ENCODE peak calls at places on chromosome 22, in six cellular contexts. One of them, this sample, is unnamed.

GRCh38 chr22:38959574-38959973 is 2.2 kb downstream of the APOBEC3A start:
- DNase-seq in endothelial cell: no peak
- DNase-seq in breast epithelium: no peak
- DNase-seq in stimulated activated CD8-positive, alpha-beta memory T cell treated with anti-CD3 and anti-CD28 coated beads, Interleukin-4, amount 100 ng/mL, for 4 hours: no peak
- DNase-seq in midbrain: no peak
- DNase-seq in NCI-H1417: no peak
- DNase-seq in this sample: no peak

GRCh38 chr22:22387386-22387736 is 121.2 kb downstream of the ZNF280B start:
- DNase-seq in NCI-H1417: no peak
- DNase-seq in endothelial cell: no peak
- DNase-seq in stimulated activated CD8-positive, alpha-beta memory T cell treated with anti-CD3 and anti-CD28 coated beads, Interleukin-4, amount 100 ng/mL, for 4 hours: no peak
- DNase-seq in midbrain: no peak
- DNase-seq in breast epithelium: no peak
- DNase-seq in this sample: no peak

GRCh38 chr22:45478108-45478771 is 24.4 kb upstream of the FBLN1 start:
- DNase-seq in stimulated activated CD8-positive, alpha-beta memory T cell treated with anti-CD3 and anti-CD28 coated beads, Interleukin-4, amount 100 ng/mL, for 4 hours: no peak
- DNase-seq in midbrain: no peak
- DNase-seq in NCI-H1417: no peak
- DNase-seq in endothelial cell: no peak
- DNase-seq in breast epithelium: no peak
- DNase-seq in this sample: no peak

GRCh38 chr22:22558071-22558971 is 744 bp downstream of the PRAME start:
- DNase-seq in breast epithelium: no peak
- DNase-seq in stimulated activated CD8-positive, alpha-beta memory T cell treated with anti-CD3 and anti-CD28 coated beads, Interleukin-4, amount 100 ng/mL, for 4 hours: no peak
- DNase-seq in endothelial cell: no peak
- DNase-seq in NCI-H1417: no peak
- DNase-seq in midbrain: no peak
- DNase-seq in this sample: no peak

GRCh38 chr22:29821790-29822130 is 16.3 kb downstream of the ASCC2 start:
- DNase-seq in midbrain: no peak
- DNase-seq in breast epithelium: no peak
- DNase-seq in endothelial cell: no peak
- DNase-seq in NCI-H1417: no peak
- DNase-seq in stimulated activated CD8-positive, alpha-beta memory T cell treated with anti-CD3 and anti-CD28 coated beads, Interleukin-4, amount 100 ng/mL, for 4 hours: no peak
- DNase-seq in this sample: no peak

GRCh38 chr22:27349456-27349855 is 452.1 kb downstream of the MN1 start:
- DNase-seq in NCI-H1417: no peak
- DNase-seq in midbrain: no peak
- DNase-seq in breast epithelium: no peak
- DNase-seq in endothelial cell: no peak
- DNase-seq in stimulated activated CD8-positive, alpha-beta memory T cell treated with anti-CD3 and anti-CD28 coated beads, Interleukin-4, amount 100 ng/mL, for 4 hours: no peak
- DNase-seq in this sample: no peak

GRCh38 chr22:31826443-31826842 is 72.6 kb downstream of the DEPDC5 start:
- DNase-seq in stimulated activated CD8-positive, alpha-beta memory T cell treated with anti-CD3 and anti-CD28 coated beads, Interleukin-4, amount 100 ng/mL, for 4 hours: no peak
- DNase-seq in NCI-H1417: no peak
- DNase-seq in breast epithelium: no peak
- DNase-seq in midbrain: peak
- DNase-seq in endothelial cell: no peak
- DNase-seq in this sample: no peak

GRCh38 chr22:29259253-29259899 is 8.4 kb downstream of the RHBDD3 start:
- DNase-seq in midbrain: no peak
- DNase-seq in breast epithelium: no peak
- DNase-seq in NCI-H1417: no peak
- DNase-seq in endothelial cell: no peak
- DNase-seq in stimulated activated CD8-positive, alpha-beta memory T cell treated with anti-CD3 and anti-CD28 coated beads, Interleukin-4, amount 100 ng/mL, for 4 hours: no peak
- DNase-seq in this sample: no peak

GRCh38 chr22:17774206-17774927 is at the start of gene BID:
- DNase-seq in midbrain: no peak
- DNase-seq in endothelial cell: no peak
- DNase-seq in stimulated activated CD8-positive, alpha-beta memory T cell treated with anti-CD3 and anti-CD28 coated beads, Interleukin-4, amount 100 ng/mL, for 4 hours: no peak
- DNase-seq in NCI-H1417: no peak
- DNase-seq in breast epithelium: no peak
- DNase-seq in this sample: no peak

GRCh38 chr22:30843245-30843644 is 125.3 kb downstream of the MORC2 start:
- DNase-seq in NCI-H1417: no peak
- DNase-seq in breast epithelium: no peak
- DNase-seq in endothelial cell: no peak
- DNase-seq in midbrain: no peak
- DNase-seq in stimulated activated CD8-positive, alpha-beta memory T cell treated with anti-CD3 and anti-CD28 coated beads, Interleukin-4, amount 100 ng/mL, for 4 hours: no peak
- DNase-seq in this sample: no peak

GRCh38 chr22:39519681-39520053 is 695 bp upstream of the ATF4 start:
- DNase-seq in stimulated activated CD8-positive, alpha-beta memory T cell treated with anti-CD3 and anti-CD28 coated beads, Interleukin-4, amount 100 ng/mL, for 4 hours: no peak
- DNase-seq in NCI-H1417: no peak
- DNase-seq in endothelial cell: no peak
- DNase-seq in breast epithelium: no peak
- DNase-seq in midbrain: peak
- DNase-seq in this sample: peak

GRCh38 chr22:43731986-43732385 is 80.1 kb downstream of the EFCAB6 start:
- DNase-seq in NCI-H1417: no peak
- DNase-seq in breast epithelium: no peak
- DNase-seq in stimulated activated CD8-positive, alpha-beta memory T cell treated with anti-CD3 and anti-CD28 coated beads, Interleukin-4, amount 100 ng/mL, for 4 hours: no peak
- DNase-seq in endothelial cell: no peak
- DNase-seq in midbrain: no peak
- DNase-seq in this sample: no peak

GRCh38 chr22:49971232-49972162 is 10.9 kb downstream of the PIM3 start:
- DNase-seq in endothelial cell: peak
- DNase-seq in stimulated activated CD8-positive, alpha-beta memory T cell treated with anti-CD3 and anti-CD28 coated beads, Interleukin-4, amount 100 ng/mL, for 4 hours: peak
- DNase-seq in breast epithelium: peak
- DNase-seq in NCI-H1417: no peak
- DNase-seq in midbrain: peak
- DNase-seq in this sample: no peak

GRCh38 chr22:32499666-32500065 is 25.1 kb downstream of the FBXO7 start:
- DNase-seq in breast epithelium: no peak
- DNase-seq in midbrain: no peak
- DNase-seq in stimulated activated CD8-positive, alpha-beta memory T cell treated with anti-CD3 and anti-CD28 coated beads, Interleukin-4, amount 100 ng/mL, for 4 hours: no peak
- DNase-seq in endothelial cell: no peak
- DNase-seq in NCI-H1417: no peak
- DNase-seq in this sample: no peak

GRCh38 chr22:35154937-35155387 is 89.0 kb downstream of the ISX start:
- DNase-seq in stimulated activated CD8-positive, alpha-beta memory T cell treated with anti-CD3 and anti-CD28 coated beads, Interleukin-4, amount 100 ng/mL, for 4 hours: no peak
- DNase-seq in endothelial cell: peak
- DNase-seq in NCI-H1417: peak
- DNase-seq in breast epithelium: peak
- DNase-seq in midbrain: peak
- DNase-seq in this sample: no peak

GRCh38 chr22:38657248-38657909 is 941 bp downstream of the CBY1 start:
- DNase-seq in stimulated activated CD8-positive, alpha-beta memory T cell treated with anti-CD3 and anti-CD28 coated beads, Interleukin-4, amount 100 ng/mL, for 4 hours: no peak
- DNase-seq in endothelial cell: peak
- DNase-seq in midbrain: no peak
- DNase-seq in NCI-H1417: no peak
- DNase-seq in breast epithelium: no peak
- DNase-seq in this sample: no peak

GRCh38 chr22:23565288-23565941 is 14.7 kb downstream of the IGLL1 start:
- DNase-seq in NCI-H1417: no peak
- DNase-seq in endothelial cell: no peak
- DNase-seq in midbrain: no peak
- DNase-seq in breast epithelium: no peak
- DNase-seq in stimulated activated CD8-positive, alpha-beta memory T cell treated with anti-CD3 and anti-CD28 coated beads, Interleukin-4, amount 100 ng/mL, for 4 hours: no peak
- DNase-seq in this sample: no peak

GRCh38 chr22:50150161-50151129 is 20.1 kb upstream of the PANX2 start:
- DNase-seq in NCI-H1417: no peak
- DNase-seq in breast epithelium: no peak
- DNase-seq in midbrain: no peak
- DNase-seq in stimulated activated CD8-positive, alpha-beta memory T cell treated with anti-CD3 and anti-CD28 coated beads, Interleukin-4, amount 100 ng/mL, for 4 hours: no peak
- DNase-seq in endothelial cell: no peak
- DNase-seq in this sample: no peak

GRCh38 chr22:44194569-44194968 is 13.8 kb downstream of the PARVG start:
- DNase-seq in midbrain: no peak
- DNase-seq in NCI-H1417: no peak
- DNase-seq in breast epithelium: no peak
- DNase-seq in stimulated activated CD8-positive, alpha-beta memory T cell treated with anti-CD3 and anti-CD28 coated beads, Interleukin-4, amount 100 ng/mL, for 4 hours: no peak
- DNase-seq in endothelial cell: no peak
- DNase-seq in this sample: no peak

GRCh38 chr22:33785283-33785991 is 134.8 kb downstream of the LARGE1 start:
- DNase-seq in breast epithelium: no peak
- DNase-seq in NCI-H1417: no peak
- DNase-seq in stimulated activated CD8-positive, alpha-beta memory T cell treated with anti-CD3 and anti-CD28 coated beads, Interleukin-4, amount 100 ng/mL, for 4 hours: no peak
- DNase-seq in endothelial cell: no peak
- DNase-seq in midbrain: no peak
- DNase-seq in this sample: no peak

GRCh38 chr22:47035443-47035881 is 273.0 kb downstream of the TBC1D22A start:
- DNase-seq in midbrain: no peak
- DNase-seq in NCI-H1417: no peak
- DNase-seq in breast epithelium: no peak
- DNase-seq in endothelial cell: no peak
- DNase-seq in stimulated activated CD8-positive, alpha-beta memory T cell treated with anti-CD3 and anti-CD28 coated beads, Interleukin-4, amount 100 ng/mL, for 4 hours: no peak
- DNase-seq in this sample: no peak

GRCh38 chr22:20463324-20464095 is 25.9 kb upstream of the SCARF2 start:
- DNase-seq in breast epithelium: no peak
- DNase-seq in endothelial cell: no peak
- DNase-seq in stimulated activated CD8-positive, alpha-beta memory T cell treated with anti-CD3 and anti-CD28 coated beads, Interleukin-4, amount 100 ng/mL, for 4 hours: no peak
- DNase-seq in midbrain: no peak
- DNase-seq in NCI-H1417: no peak
- DNase-seq in this sample: no peak

GRCh38 chr22:44515779-44516178 is 17.7 kb upstream of the RTL6 start:
- DNase-seq in endothelial cell: no peak
- DNase-seq in midbrain: no peak
- DNase-seq in NCI-H1417: no peak
- DNase-seq in stimulated activated CD8-positive, alpha-beta memory T cell treated with anti-CD3 and anti-CD28 coated beads, Interleukin-4, amount 100 ng/mL, for 4 hours: no peak
- DNase-seq in breast epithelium: no peak
- DNase-seq in this sample: no peak

GRCh38 chr22:47124946-47125345 is 362.5 kb downstream of the TBC1D22A start:
- DNase-seq in midbrain: no peak
- DNase-seq in NCI-H1417: no peak
- DNase-seq in breast epithelium: no peak
- DNase-seq in stimulated activated CD8-positive, alpha-beta memory T cell treated with anti-CD3 and anti-CD28 coated beads, Interleukin-4, amount 100 ng/mL, for 4 hours: no peak
- DNase-seq in endothelial cell: no peak
- DNase-seq in this sample: no peak

GRCh38 chr22:50247748-50248147 is 2.9 kb upstream of the TUBGCP6 start:
- DNase-seq in midbrain: no peak
- DNase-seq in endothelial cell: peak
- DNase-seq in NCI-H1417: no peak
- DNase-seq in breast epithelium: no peak
- DNase-seq in stimulated activated CD8-positive, alpha-beta memory T cell treated with anti-CD3 and anti-CD28 coated beads, Interleukin-4, amount 100 ng/mL, for 4 hours: no peak
- DNase-seq in this sample: no peak

GRCh38 chr22:42202048-42202447 is 68.4 kb downstream of the TCF20 start:
- DNase-seq in stimulated activated CD8-positive, alpha-beta memory T cell treated with anti-CD3 and anti-CD28 coated beads, Interleukin-4, amount 100 ng/mL, for 4 hours: no peak
- DNase-seq in NCI-H1417: no peak
- DNase-seq in midbrain: no peak
- DNase-seq in endothelial cell: no peak
- DNase-seq in breast epithelium: no peak
- DNase-seq in this sample: no peak

This sample was measured in cortex of kidney.